ENCODE peak calls at places on chromosomes 5 and 9, in five cellular contexts. L is EL; B is NCI-H2081 treated with DMSO at 0.1 percent for 48 hours; D is stimulated activated CD8-positive, alpha-beta memory T cell treated with anti-CD3 and anti-CD28 coated beads, Interleukin-7, amount 100 ng/mL, for 4 hours; Z is amygdala. X is an unnamed sample.

GRCh38 chr5:131932235-131932634 is 13.2 kb downstream of the MEIKIN start:
- DNase-seq in B (no peak), Z (no peak), L (no peak), D (no peak), X (no peak)

GRCh38 chr5:38323645-38324295 is 65.4 kb downstream of the EGFLAM start:
- DNase-seq in B (no peak), D (no peak), Z (no peak), L (peak), X (peak)

GRCh38 chr5:170757182-170757601 is 26.3 kb upstream of the GABRP start:
- DNase-seq in D (no peak), B (no peak), Z (no peak), L (peak), X (peak)

GRCh38 chr9:136713555-136713949 is 1.2 kb downstream of the DIPK1B start:
- DNase-seq in D (no peak), L (no peak), Z (no peak), B (no peak), X (no peak)

GRCh38 chr5:5787366-5787765 is 364.9 kb downstream of the ICE1 start:
- DNase-seq in L (no peak), D (no peak), Z (no peak), B (no peak), X (no peak)

GRCh38 chr5:111997308-111998159 is 240.5 kb upstream of the NREP start:
- DNase-seq in Z (no peak), B (no peak), L (peak), D (no peak), X (peak)

GRCh38 chr5:172049226-172049796 is 42.9 kb upstream of the FBXW11 start:
- DNase-seq in Z (no peak), L (no peak), D (no peak), B (no peak), X (no peak)

GRCh38 chr9:75382126-75382525 is 293.8 kb downstream of the OSTF1 start:
- DNase-seq in D (no peak), B (no peak), Z (no peak), L (peak), X (peak)

GRCh38 chr9:69758981-69759477 is 782 bp downstream of the PTAR1 start:
- DNase-seq in D (no peak), L (peak), B (no peak), Z (no peak), X (peak)

GRCh38 chr9:34782372-34782771 is 72.4 kb upstream of the CCL21 start:
- DNase-seq in D (no peak), B (no peak), L (no peak), Z (no peak), X (no peak)

GRCh38 chr5:40430112-40430725 is 249.5 kb upstream of the PTGER4 start:
- DNase-seq in D (no peak), L (no peak), B (no peak), Z (no peak), X (no peak)

GRCh38 chr5:43191740-43192557 is at the start of gene NIM1K:
- DNase-seq in D (peak), Z (peak), L (peak), B (no peak), X (peak)

GRCh38 chr5:10635257-10635860 is 71.5 kb downstream of the ANKRD33B start:
- DNase-seq in Z (no peak), L (peak), B (no peak), D (peak), X (peak)

GRCh38 chr5:125536582-125536981 is 790.1 kb upstream of the ZNF608 start:
- DNase-seq in B (no peak), Z (no peak), L (peak), D (no peak), X (peak)

GRCh38 chr5:60597570-60597969 is 102.4 kb downstream of the DEPDC1B start:
- DNase-seq in Z (no peak), B (no peak), L (no peak), D (no peak), X (no peak)

GRCh38 chr9:120692901-120693573 is 21.2 kb downstream of the MEGF9 start:
- DNase-seq in D (no peak), Z (no peak), L (peak), B (no peak), X (peak)

GRCh38 chr5:66697796-66698564 is 101.8 kb downstream of the MAST4 start:
- DNase-seq in L (no peak), B (no peak), D (no peak), Z (no peak), X (no peak)

GRCh38 chr5:88829053-88829452 is 53.9 kb downstream of the MEF2C start:
- DNase-seq in B (no peak), D (no peak), L (no peak), Z (no peak), X (no peak)

GRCh38 chr9:6715755-6716643 is 41.8 kb upstream of the KDM4C start:
- DNase-seq in L (no peak), D (peak), Z (peak), B (no peak), X (peak)

GRCh38 chr9:13089721-13090120 is 189.8 kb downstream of the MPDZ start:
- DNase-seq in L (no peak), B (no peak), Z (no peak), D (no peak), X (no peak)

GRCh38 chr5:111411321-111411720 is 101.0 kb downstream of the STARD4 start:
- DNase-seq in Z (no peak), D (no peak), L (peak), B (no peak), X (peak)

GRCh38 chr5:132070460-132071337 is 2.9 kb upstream of the CSF2 start:
- DNase-seq in L (peak), B (no peak), Z (no peak), D (peak), X (peak)

GRCh38 chr9:94631599-94631998 is 7.7 kb downstream of the FBP1 start:
- DNase-seq in L (no peak), Z (no peak), D (no peak), B (no peak), X (no peak)

GRCh38 chr5:103333376-103333775 is 74.8 kb downstream of the MACIR start:
- DNase-seq in L (no peak), B (no peak), D (no peak), Z (no peak), X (no peak)

GRCh38 chr9:95552814-95553546 is 36.2 kb upstream of the PTCH1 start:
- DNase-seq in L (no peak), B (no peak), Z (no peak), D (peak), X (no peak)

GRCh38 chr5:168786142-168786541 is 207.0 kb upstream of the PANK3 start:
- DNase-seq in D (no peak), L (peak), B (no peak), Z (no peak), X (peak)

GRCh38 chr5:14343376-14343775 is 200.2 kb downstream of the TRIO start:
- DNase-seq in Z (no peak), D (no peak), L (no peak), B (no peak), X (no peak)

GRCh38 chr9:98429613-98430012 is 174.2 kb upstream of the TBC1D2 start:
- DNase-seq in B (no peak), L (peak), Z (no peak), D (no peak), X (peak)

X was measured in astrocyte.